ENCODE peak calls at places on chromosomes 3 and 15, in seven cellular contexts. M is right cardiac atrium, B is foreskin keratinocyte, L is GM23248, S is posterior cingulate gyrus, D is NCI-H1694, Z is NCI-H774. W is an unnamed sample.

GRCh38 chr15:63856711-63857458 is 23.1 kb upstream of the HERC1 start:
- DNase-seq in M (no peak), B (peak; percentile 84), L (peak; percentile 73), S (no peak), D (no peak), Z (no peak), W (no peak)

GRCh38 chr15:67542462-67543347 is at the start of gene MAP2K5:
- DNase-seq in M (peak; percentile 97), B (peak; percentile 58), L (peak; percentile 85), S (peak; percentile 90), D (peak; percentile 4), Z (peak; percentile 78), W (peak; percentile 83)

GRCh38 chr3:151299006-151299405 is 17.6 kb downstream of the GPR87 start:
- DNase-seq in M (no peak), B (no peak), L (no peak), S (no peak), D (no peak), Z (no peak), W (no peak)

GRCh38 chr3:30752961-30753360 is 141.5 kb downstream of the GADL1 start:
- DNase-seq in M (no peak), B (peak; percentile 66), L (peak; percentile 88), S (no peak), D (no peak), Z (no peak), W (no peak)

GRCh38 chr3:128051459-128051836 is 789 bp upstream of the SEC61A1 start:
- DNase-seq in M (no peak), B (peak; percentile 26), L (peak; percentile 55), S (no peak), D (no peak), Z (no peak), W (no peak)

GRCh38 chr3:190321789-190322603 is at the start of gene CLDN1:
- DNase-seq in M (peak; percentile 92), B (peak; percentile 74), L (peak; percentile 90), S (peak; percentile 74), D (peak; percentile 15), Z (peak; percentile 86), W (no peak)

GRCh38 chr15:72227192-72227586 is 3.8 kb downstream of the PKM start:
- DNase-seq in M (no peak), B (peak; percentile 96), L (peak; percentile 92), S (no peak), D (no peak), Z (no peak), W (peak; percentile 24)

GRCh38 chr3:16936233-16936632 is 51.5 kb downstream of the PLCL2 start:
- DNase-seq in M (no peak), B (no peak), L (no peak), S (no peak), D (no peak), Z (no peak), W (no peak)

GRCh38 chr3:128218476-128218829 is 65.2 kb downstream of the EEFSEC start:
- DNase-seq in M (no peak), B (no peak), L (no peak), S (no peak), D (no peak), Z (no peak), W (no peak)

GRCh38 chr15:86863226-86863915 is 783.7 kb downstream of the AGBL1 start:
- DNase-seq in M (no peak), B (peak; percentile 99), L (peak; percentile 1), S (no peak), D (no peak), Z (no peak), W (no peak)

GRCh38 chr15:51931016-51931415 is 40.6 kb downstream of the LEO1 start:
- DNase-seq in M (no peak), B (no peak), L (no peak), S (no peak), D (no peak), Z (no peak), W (no peak)

GRCh38 chr3:143786229-143787199 is 61.8 kb downstream of the SLC9A9 start:
- DNase-seq in M (peak; percentile 84), B (peak; percentile 28), L (peak; percentile 46), S (peak; percentile 7), D (peak; percentile 10), Z (no peak), W (no peak)

GRCh38 chr3:103067963-103068362 is 633.1 kb downstream of the ZPLD1 start:
- DNase-seq in M (no peak), B (no peak), L (no peak), S (no peak), D (no peak), Z (no peak), W (no peak)

GRCh38 chr3:157782236-157782635 is 279.0 kb upstream of the VEPH1 start:
- DNase-seq in M (no peak), B (no peak), L (peak; percentile 50), S (no peak), D (no peak), Z (no peak), W (no peak)

GRCh38 chr15:39946862-39947261 is 12.9 kb downstream of the EIF2AK4 start:
- DNase-seq in M (no peak), B (no peak), L (peak; percentile 76), S (no peak), D (no peak), Z (no peak), W (no peak)

GRCh38 chr15:28998511-28998910 is 112.7 kb downstream of the APBA2 start:
- DNase-seq in M (no peak), B (no peak), L (no peak), S (no peak), D (no peak), Z (no peak), W (no peak)

GRCh38 chr15:101045835-101046691 is 126.9 kb downstream of the LRRK1 start:
- DNase-seq in M (no peak), B (no peak), L (no peak), S (no peak), D (no peak), Z (no peak), W (no peak)

GRCh38 chr3:16504242-16504641 is 9.3 kb downstream of the RFTN1 start:
- DNase-seq in M (no peak), B (no peak), L (no peak), S (no peak), D (no peak), Z (no peak), W (peak; percentile 40)

GRCh38 chr15:71664622-71665021 is 145.7 kb upstream of the NR2E3 start:
- DNase-seq in M (no peak), B (no peak), L (no peak), S (no peak), D (no peak), Z (no peak), W (no peak)

GRCh38 chr3:126147147-126147931 is 33.0 kb downstream of the ALDH1L1 start:
- DNase-seq in M (peak; percentile 15), B (no peak), L (no peak), S (no peak), D (no peak), Z (no peak), W (no peak)

GRCh38 chr3:12273045-12273695 is 15.7 kb upstream of the PPARG start:
- DNase-seq in M (no peak), B (no peak), L (no peak), S (no peak), D (no peak), Z (no peak), W (peak; percentile 19)

GRCh38 chr3:52121459-52121795 is 32.8 kb downstream of the POC1A start:
- DNase-seq in M (peak; percentile 73), B (no peak), L (no peak), S (no peak), D (no peak), Z (no peak), W (peak; percentile 19)

GRCh38 chr3:171122212-171122611 is 95.7 kb upstream of the SLC2A2 start:
- DNase-seq in M (no peak), B (no peak), L (peak; percentile 60), S (no peak), D (no peak), Z (no peak), W (no peak)

GRCh38 chr3:171282041-171282440 is 178.2 kb downstream of the TNIK start:
- DNase-seq in M (no peak), B (no peak), L (peak; percentile 33), S (no peak), D (no peak), Z (no peak), W (no peak)

GRCh38 chr3:98329392-98330124 is 24.1 kb upstream of the OR5K4 start:
- DNase-seq in M (peak; percentile 52), B (peak; percentile 51), L (peak; percentile 73), S (peak; percentile 38), D (peak; percentile 20), Z (peak; percentile 53), W (peak; percentile 56)

W was measured in OCI-LY7.